ENCODE peak calls at places on chromosomes 6 and 20, in five cellular contexts. One of them, this sample, is unnamed.

GRCh38 chr20:52422574-52423463 is 231.2 kb upstream of the ZFP64 start:
- DNase-seq in glutamatergic neuron: no peak
- DNase-seq in endodermal cell: no peak
- DNase-seq in colonic mucosa: no peak
- DNase-seq in HL-60: no peak
- DNase-seq in this sample: no peak

GRCh38 chr6:127971945-127972391 is 71.1 kb upstream of the THEMIS start:
- DNase-seq in glutamatergic neuron: no peak
- DNase-seq in endodermal cell: no peak
- DNase-seq in colonic mucosa: no peak
- DNase-seq in HL-60: no peak
- DNase-seq in this sample: no peak

GRCh38 chr6:3565291-3565690 is 108.4 kb upstream of the SLC22A23 start:
- DNase-seq in glutamatergic neuron: no peak
- DNase-seq in endodermal cell: no peak
- DNase-seq in colonic mucosa: no peak
- DNase-seq in HL-60: no peak
- DNase-seq in this sample: no peak

GRCh38 chr6:168919455-168920179 is 334.0 kb downstream of the THBS2 start:
- DNase-seq in glutamatergic neuron: no peak
- DNase-seq in endodermal cell: no peak
- DNase-seq in colonic mucosa: no peak
- DNase-seq in HL-60: no peak
- DNase-seq in this sample: no peak

GRCh38 chr6:152146385-152146784 is 338.9 kb downstream of the ESR1 start:
- DNase-seq in glutamatergic neuron: no peak
- DNase-seq in endodermal cell: no peak
- DNase-seq in colonic mucosa: no peak
- DNase-seq in HL-60: no peak
- DNase-seq in this sample: no peak

GRCh38 chr6:33118525-33119123 is 42.8 kb downstream of the HLA-DPB1 start:
- DNase-seq in glutamatergic neuron: no peak
- DNase-seq in endodermal cell: no peak
- DNase-seq in colonic mucosa: no peak
- DNase-seq in HL-60: no peak
- DNase-seq in this sample: peak

GRCh38 chr6:112149719-112150263 is 62.4 kb downstream of the FAM229B start:
- DNase-seq in glutamatergic neuron: no peak
- DNase-seq in endodermal cell: no peak
- DNase-seq in colonic mucosa: no peak
- DNase-seq in HL-60: no peak
- DNase-seq in this sample: peak

GRCh38 chr20:4684837-4685413 is 36.8 kb upstream of the PRND start:
- DNase-seq in glutamatergic neuron: no peak
- DNase-seq in endodermal cell: no peak
- DNase-seq in colonic mucosa: no peak
- DNase-seq in HL-60: no peak
- DNase-seq in this sample: no peak

GRCh38 chr6:74657033-74657432 is 548.8 kb downstream of the COL12A1 start:
- DNase-seq in glutamatergic neuron: no peak
- DNase-seq in endodermal cell: no peak
- DNase-seq in colonic mucosa: no peak
- DNase-seq in HL-60: no peak
- DNase-seq in this sample: no peak

GRCh38 chr6:17724341-17724740 is 17.6 kb upstream of the NUP153 start:
- DNase-seq in glutamatergic neuron: no peak
- DNase-seq in endodermal cell: peak
- DNase-seq in colonic mucosa: no peak
- DNase-seq in HL-60: no peak
- DNase-seq in this sample: no peak

GRCh38 chr20:23062632-23063031 is 13.2 kb upstream of the THBD start:
- DNase-seq in glutamatergic neuron: no peak
- DNase-seq in endodermal cell: no peak
- DNase-seq in colonic mucosa: no peak
- DNase-seq in HL-60: no peak
- DNase-seq in this sample: no peak

GRCh38 chr6:131949909-131950766 is 1.0 kb downstream of the CCN2 start:
- DNase-seq in glutamatergic neuron: peak
- DNase-seq in endodermal cell: peak
- DNase-seq in colonic mucosa: peak
- DNase-seq in HL-60: no peak
- DNase-seq in this sample: peak

GRCh38 chr20:53763707-53764415 is 170.2 kb upstream of the ZNF217 start:
- DNase-seq in glutamatergic neuron: no peak
- DNase-seq in endodermal cell: peak
- DNase-seq in colonic mucosa: peak
- DNase-seq in HL-60: no peak
- DNase-seq in this sample: peak

GRCh38 chr6:46325561-46326525 is 155.1 kb upstream of the ENPP5 start:
- DNase-seq in glutamatergic neuron: peak
- DNase-seq in endodermal cell: peak
- DNase-seq in colonic mucosa: no peak
- DNase-seq in HL-60: no peak
- DNase-seq in this sample: no peak

GRCh38 chr6:105452924-105453756 is 50.3 kb upstream of the PREP start:
- DNase-seq in glutamatergic neuron: no peak
- DNase-seq in endodermal cell: no peak
- DNase-seq in colonic mucosa: no peak
- DNase-seq in HL-60: no peak
- DNase-seq in this sample: peak

GRCh38 chr6:41568585-41569384 is 22.6 kb downstream of the FOXP4 start:
- DNase-seq in glutamatergic neuron: no peak
- DNase-seq in endodermal cell: peak
- DNase-seq in colonic mucosa: no peak
- DNase-seq in HL-60: no peak
- DNase-seq in this sample: peak

GRCh38 chr6:166268431-166268830 is 39.8 kb downstream of the PRR18 start:
- DNase-seq in glutamatergic neuron: no peak
- DNase-seq in endodermal cell: peak
- DNase-seq in colonic mucosa: no peak
- DNase-seq in HL-60: no peak
- DNase-seq in this sample: no peak

GRCh38 chr6:166908812-166909211 is 47.5 kb downstream of the RNASET2 start:
- DNase-seq in glutamatergic neuron: no peak
- DNase-seq in endodermal cell: no peak
- DNase-seq in colonic mucosa: no peak
- DNase-seq in HL-60: no peak
- DNase-seq in this sample: no peak

GRCh38 chr20:62962891-62963613 is 10.5 kb downstream of the SLC17A9 start:
- DNase-seq in glutamatergic neuron: no peak
- DNase-seq in endodermal cell: no peak
- DNase-seq in colonic mucosa: no peak
- DNase-seq in HL-60: no peak
- DNase-seq in this sample: no peak

GRCh38 chr20:56896447-56896846 is 267.3 kb downstream of the TFAP2C start:
- DNase-seq in glutamatergic neuron: no peak
- DNase-seq in endodermal cell: no peak
- DNase-seq in colonic mucosa: no peak
- DNase-seq in HL-60: no peak
- DNase-seq in this sample: no peak

GRCh38 chr6:137856138-137856898 is 10.7 kb upstream of the TNFAIP3 start:
- DNase-seq in glutamatergic neuron: no peak
- DNase-seq in endodermal cell: no peak
- DNase-seq in colonic mucosa: no peak
- DNase-seq in HL-60: no peak
- DNase-seq in this sample: no peak

GRCh38 chr6:158707120-158707519 is 57.3 kb downstream of the SYTL3 start:
- DNase-seq in glutamatergic neuron: no peak
- DNase-seq in endodermal cell: peak
- DNase-seq in colonic mucosa: no peak
- DNase-seq in HL-60: no peak
- DNase-seq in this sample: peak

GRCh38 chr20:856361-856775 is 22.9 kb downstream of the FAM110A start:
- DNase-seq in glutamatergic neuron: no peak
- DNase-seq in endodermal cell: no peak
- DNase-seq in colonic mucosa: no peak
- DNase-seq in HL-60: no peak
- DNase-seq in this sample: peak

GRCh38 chr20:1357921-1358671 is 29.2 kb upstream of the SDCBP2 start:
- DNase-seq in glutamatergic neuron: no peak
- DNase-seq in endodermal cell: no peak
- DNase-seq in colonic mucosa: no peak
- DNase-seq in HL-60: no peak
- DNase-seq in this sample: no peak

GRCh38 chr20:58715709-58716475 is 23.3 kb downstream of the NPEPL1 start:
- DNase-seq in glutamatergic neuron: no peak
- DNase-seq in endodermal cell: peak
- DNase-seq in colonic mucosa: peak
- DNase-seq in HL-60: no peak
- DNase-seq in this sample: no peak

GRCh38 chr20:48831702-48832422 is 4.1 kb upstream of the PREX1 start:
- DNase-seq in glutamatergic neuron: no peak
- DNase-seq in endodermal cell: no peak
- DNase-seq in colonic mucosa: peak
- DNase-seq in HL-60: no peak
- DNase-seq in this sample: peak

GRCh38 chr6:143514996-143515760 is 3.7 kb upstream of the FUCA2 start:
- DNase-seq in glutamatergic neuron: no peak
- DNase-seq in endodermal cell: no peak
- DNase-seq in colonic mucosa: peak
- DNase-seq in HL-60: no peak
- DNase-seq in this sample: peak

GRCh38 chr6:122389704-122390103 is 9.7 kb upstream of the HSF2 start:
- DNase-seq in glutamatergic neuron: no peak
- DNase-seq in endodermal cell: no peak
- DNase-seq in colonic mucosa: no peak
- DNase-seq in HL-60: no peak
- DNase-seq in this sample: no peak

GRCh38 chr6:124999105-124999764 is 37.0 kb downstream of the RNF217 start:
- DNase-seq in glutamatergic neuron: no peak
- DNase-seq in endodermal cell: no peak
- DNase-seq in colonic mucosa: peak
- DNase-seq in HL-60: no peak
- DNase-seq in this sample: peak

GRCh38 chr20:19784511-19785172 is 26.6 kb downstream of the RIN2 start:
- DNase-seq in glutamatergic neuron: peak
- DNase-seq in endodermal cell: peak
- DNase-seq in colonic mucosa: peak
- DNase-seq in HL-60: peak
- DNase-seq in this sample: peak

GRCh38 chr6:21556968-21557721 is 36.4 kb upstream of the SOX4 start:
- DNase-seq in glutamatergic neuron: no peak
- DNase-seq in endodermal cell: no peak
- DNase-seq in colonic mucosa: no peak
- DNase-seq in HL-60: no peak
- DNase-seq in this sample: peak

GRCh38 chr6:163731215-163732013 is 316.9 kb downstream of the QKI start:
- DNase-seq in glutamatergic neuron: no peak
- DNase-seq in endodermal cell: no peak
- DNase-seq in colonic mucosa: no peak
- DNase-seq in HL-60: no peak
- DNase-seq in this sample: no peak
- TF ChIP-seq CTCF in glutamatergic neuron: no peak
- TF ChIP-seq CTCF in endodermal cell: no peak
- TF ChIP-seq CTCF in colonic mucosa: no peak
- TF ChIP-seq CTCF in HL-60: no peak
- TF ChIP-seq CTCF in this sample: no peak

DNA sequence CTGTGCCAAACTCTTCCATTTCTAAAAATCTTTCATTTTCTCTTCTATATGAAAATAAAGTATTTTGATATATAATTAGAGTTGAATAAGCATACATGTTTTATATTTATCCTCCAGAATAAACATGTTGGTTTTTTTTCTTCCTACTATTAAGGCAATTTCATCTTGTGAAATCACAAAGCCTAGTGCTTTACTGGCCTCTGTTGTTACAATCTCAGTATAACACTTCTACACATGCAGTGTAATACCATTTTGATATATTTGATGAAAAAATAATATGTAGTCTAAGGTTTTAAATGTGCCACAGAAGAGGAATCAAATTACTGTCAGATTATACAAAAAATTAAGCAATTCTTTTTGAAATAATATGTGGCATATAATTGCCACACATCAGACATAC is 225.3 kb upstream of the MANEA start:
- DNase-seq in glutamatergic neuron: no peak
- DNase-seq in endodermal cell: no peak
- DNase-seq in colonic mucosa: no peak
- DNase-seq in HL-60: no peak
- DNase-seq in this sample: no peak
- TF ChIP-seq CTCF in glutamatergic neuron: no peak
- TF ChIP-seq CTCF in endodermal cell: peak
- TF ChIP-seq CTCF in colonic mucosa: no peak
- TF ChIP-seq CTCF in HL-60: no peak
- TF ChIP-seq CTCF in this sample: no peak

DNA sequence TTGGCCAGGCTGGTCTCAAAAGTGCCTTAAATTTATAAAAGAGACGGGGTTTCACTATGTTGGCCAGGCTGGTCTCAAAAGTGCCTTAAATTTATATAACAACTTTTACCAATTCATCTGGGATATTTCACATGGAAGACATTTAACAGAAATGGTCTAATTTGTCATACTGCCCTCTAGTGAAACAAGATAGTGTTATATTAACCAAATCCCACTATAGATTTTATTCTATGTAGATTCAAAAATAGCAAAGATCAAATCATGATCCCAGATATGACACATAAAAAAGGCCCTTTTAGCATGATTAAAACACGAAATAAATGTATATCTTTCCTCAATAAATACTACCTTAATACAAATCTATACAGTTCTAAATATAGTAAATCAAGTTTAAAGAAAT is 102.8 kb upstream of the TFAP2D start:
- DNase-seq in glutamatergic neuron: no peak
- DNase-seq in endodermal cell: no peak
- DNase-seq in colonic mucosa: no peak
- DNase-seq in HL-60: no peak
- DNase-seq in this sample: no peak
- TF ChIP-seq CTCF in glutamatergic neuron: no peak
- TF ChIP-seq CTCF in endodermal cell: peak
- TF ChIP-seq CTCF in colonic mucosa: no peak
- TF ChIP-seq CTCF in HL-60: no peak
- TF ChIP-seq CTCF in this sample: no peak

DNA sequence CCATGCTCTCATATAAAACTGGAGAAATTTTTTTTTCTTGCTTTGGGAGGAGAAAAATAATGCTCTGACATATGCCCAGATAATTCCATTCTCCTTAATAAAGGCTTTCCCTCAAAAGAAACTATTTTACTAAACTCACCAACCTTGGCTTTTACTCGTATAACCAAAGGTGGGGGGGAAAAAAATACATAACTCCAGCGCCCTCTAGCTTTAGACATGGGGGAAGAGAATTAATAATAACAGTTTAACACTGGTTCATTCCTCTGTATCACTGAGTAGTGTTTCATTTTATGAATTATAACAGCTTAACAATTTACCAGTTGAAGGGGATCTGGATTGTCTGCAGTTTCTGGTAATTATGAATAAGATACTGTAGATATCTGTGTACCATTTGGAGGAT is 1226.1 kb downstream of the GRIK2 start:
- DNase-seq in glutamatergic neuron: no peak
- DNase-seq in endodermal cell: no peak
- DNase-seq in colonic mucosa: no peak
- DNase-seq in HL-60: no peak
- DNase-seq in this sample: no peak
- TF ChIP-seq CTCF in glutamatergic neuron: peak
- TF ChIP-seq CTCF in endodermal cell: peak
- TF ChIP-seq CTCF in colonic mucosa: no peak
- TF ChIP-seq CTCF in HL-60: peak
- TF ChIP-seq CTCF in this sample: peak

This sample was measured in body of pancreas.